ENCODE peak calls at places on chromosomes 7 and 10, in four cellular contexts. Q, W, D and P are unnamed samples.

GRCh38 chr7:137820677-137821420 is 25.9 kb downstream of the DGKI start:
- DNase-seq in Q (peak), W (peak), D (no peak), P (peak)

GRCh38 chr7:80183900-80184685 is 49.5 kb downstream of the GNAI1 start:
- DNase-seq in Q (no peak), W (no peak), D (no peak), P (no peak)

GRCh38 chr7:111954474-111955311 is 251.5 kb downstream of the DOCK4 start:
- DNase-seq in Q (no peak), W (peak), D (no peak), P (no peak)

GRCh38 chr10:69466689-69467088 is 15.4 kb downstream of the TSPAN15 start:
- DNase-seq in Q (no peak), W (no peak), D (no peak), P (no peak)

GRCh38 chr10:118835682-118836326 is 81.0 kb upstream of the CACUL1 start:
- DNase-seq in Q (peak), W (peak), D (no peak), P (no peak)

GRCh38 chr7:4774007-4774406 is 1.4 kb upstream of the AP5Z1 start:
- DNase-seq in Q (no peak), W (no peak), D (no peak), P (no peak)

GRCh38 chr7:130490287-130490686 is 1.6 kb upstream of the MEST start:
- DNase-seq in Q (no peak), W (no peak), D (no peak), P (no peak)

GRCh38 chr10:16891375-16892313 is 74.4 kb upstream of the RSU1 start:
- DNase-seq in Q (no peak), W (peak), D (no peak), P (peak)

GRCh38 chr10:95517536-95518454 is 43.4 kb downstream of the SORBS1 start:
- DNase-seq in Q (no peak), W (no peak), D (no peak), P (peak)

GRCh38 chr10:77784856-77785255 is 141.7 kb downstream of the DLG5 start:
- DNase-seq in Q (no peak), W (no peak), D (no peak), P (peak)

GRCh38 chr10:2921956-2922680 is 145.2 kb upstream of the PFKP start:
- DNase-seq in Q (no peak), W (no peak), D (no peak), P (peak)

GRCh38 chr7:150384406-150385239 is 5.5 kb downstream of the ZNF775 start:
- DNase-seq in Q (no peak), W (peak), D (no peak), P (no peak)
- H3K27ac ChIP-seq in Q (no peak), W (no peak), D (peak), P (no peak)

DNA sequence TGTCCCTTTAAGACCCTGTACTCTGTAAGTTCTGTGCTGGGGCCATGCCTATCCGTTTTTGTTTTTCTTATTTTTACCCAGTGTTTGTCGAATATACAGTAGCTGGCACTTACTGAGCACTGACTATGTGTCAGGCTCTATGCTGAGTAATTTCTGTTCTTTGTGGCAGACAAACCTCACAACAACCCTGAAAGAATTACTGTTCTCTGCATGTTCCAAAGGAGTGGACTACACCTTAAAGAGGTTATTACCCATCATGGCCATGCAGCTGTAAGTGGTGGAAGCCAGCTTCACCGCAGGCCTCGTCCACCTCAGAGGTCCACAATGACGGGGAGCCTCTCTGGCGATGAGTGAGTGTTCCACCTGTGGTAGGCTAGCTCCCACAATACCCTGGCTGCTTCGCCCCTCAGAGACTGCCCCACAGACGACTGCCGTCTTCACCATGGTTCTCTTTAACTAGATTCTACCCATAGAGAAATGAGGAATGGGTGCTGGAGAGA is 30.1 kb upstream of the RBM20 start:
- DNase-seq in Q (no peak), W (no peak), D (no peak), P (no peak)
- TF ChIP-seq CTCF in Q (no peak), W (no peak), D (no peak), P (no peak)

DNA sequence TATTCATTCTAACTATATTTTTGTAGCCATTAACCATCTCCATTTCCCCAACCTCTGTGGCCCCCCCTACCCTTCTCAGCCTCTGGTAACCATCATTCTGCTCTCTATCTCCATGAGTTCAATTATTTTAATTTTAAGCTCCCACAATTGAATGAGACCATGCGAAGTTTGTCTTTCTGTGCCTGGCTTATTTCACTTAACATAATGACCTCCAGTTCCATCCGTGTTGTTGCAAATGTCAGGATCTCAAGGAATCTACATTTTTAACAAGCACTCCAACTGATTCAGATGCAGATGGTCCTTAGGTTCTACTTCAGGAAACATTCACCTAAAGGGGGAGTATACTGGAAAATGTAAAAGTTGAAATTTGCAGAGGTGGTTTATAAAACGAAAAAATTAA is 60.2 kb upstream of the PTPN12 start:
- DNase-seq in Q (no peak), W (no peak), D (no peak), P (no peak)
- H3K27ac ChIP-seq in Q (no peak), W (no peak), D (no peak), P (no peak)

DNA sequence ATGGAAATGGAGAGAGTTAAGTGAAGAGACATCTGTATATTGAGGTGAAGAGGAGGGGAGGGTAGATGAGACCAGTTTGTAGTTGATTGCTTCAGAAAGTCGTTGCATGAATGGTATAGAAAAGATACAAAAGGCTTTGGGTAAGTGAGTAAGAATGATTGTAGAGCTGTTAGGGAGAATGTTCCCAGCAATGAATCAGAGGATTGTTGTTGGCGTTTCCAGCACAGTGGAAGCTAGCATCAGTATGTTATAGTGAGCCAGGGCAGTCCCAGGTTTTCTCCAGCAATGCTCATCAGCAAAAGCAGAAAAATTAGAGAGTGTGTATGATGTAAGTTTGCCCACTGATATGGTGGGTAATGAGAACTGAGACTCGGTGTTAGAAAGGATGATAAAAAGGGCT is 15.4 kb upstream of the CDK6 start:
- DNase-seq in Q (no peak), W (no peak), D (no peak), P (no peak)
- TF ChIP-seq CTCF in Q (no peak), W (no peak), D (no peak), P (no peak)

GRCh38 chr10:34626158-34626557 is 188.9 kb downstream of the PARD3 start:
- DNase-seq in Q (peak), W (no peak), D (no peak), P (no peak)
- H3K27ac ChIP-seq in Q (no peak), W (no peak), D (no peak), P (no peak)